ENCODE peak calls at places on chromosomes 1 and 21, in nine cellular contexts. One of them, this sample, is unnamed.

GRCh38 chr21:33383056-33383888 is 19.9 kb upstream of the IFNGR2 start:
- DNase-seq in posterior cingulate gyrus: no peak
- DNase-seq in ACHN: peak; percentile 72
- DNase-seq in AG10803: peak; percentile 66
- DNase-seq in adipocyte: peak; percentile 73
- DNase-seq in KG1: peak; percentile 57
- DNase-seq in hypothalamus: no peak
- DNase-seq in activated effector memory CD4-positive, alpha-beta T cell treated with anti-CD3 and anti-CD28 coated beads, Interleukin-2, amount 50 U/mL, for 16 hours: peak; percentile 91
- DNase-seq in colonic mucosa: peak; percentile 64
- DNase-seq in this sample: no peak

GRCh38 chr1:7300893-7301292 is 470.2 kb upstream of the VAMP3 start:
- DNase-seq in posterior cingulate gyrus: no peak
- DNase-seq in AG10803: peak; percentile 82
- DNase-seq in adipocyte: peak; percentile 78
- DNase-seq in KG1: no peak
- DNase-seq in colonic mucosa: peak; percentile 26
- DNase-seq in activated effector memory CD4-positive, alpha-beta T cell treated with anti-CD3 and anti-CD28 coated beads, Interleukin-2, amount 50 U/mL, for 16 hours: no peak
- DNase-seq in ACHN: peak; percentile 18
- DNase-seq in hypothalamus: no peak
- DNase-seq in this sample: no peak

GRCh38 chr1:10280442-10281350 is 70.3 kb downstream of the KIF1B start:
- DNase-seq in KG1: no peak
- DNase-seq in adipocyte: peak; percentile 47
- DNase-seq in posterior cingulate gyrus: no peak
- DNase-seq in AG10803: peak; percentile 62
- DNase-seq in activated effector memory CD4-positive, alpha-beta T cell treated with anti-CD3 and anti-CD28 coated beads, Interleukin-2, amount 50 U/mL, for 16 hours: no peak
- DNase-seq in hypothalamus: no peak
- DNase-seq in ACHN: no peak
- DNase-seq in colonic mucosa: no peak
- DNase-seq in this sample: no peak

GRCh38 chr1:9073148-9073547 is 3.7 kb upstream of the SLC2A5 start:
- DNase-seq in ACHN: no peak
- DNase-seq in hypothalamus: no peak
- DNase-seq in adipocyte: no peak
- DNase-seq in AG10803: no peak
- DNase-seq in colonic mucosa: no peak
- DNase-seq in posterior cingulate gyrus: no peak
- DNase-seq in KG1: no peak
- DNase-seq in activated effector memory CD4-positive, alpha-beta T cell treated with anti-CD3 and anti-CD28 coated beads, Interleukin-2, amount 50 U/mL, for 16 hours: no peak
- DNase-seq in this sample: no peak

GRCh38 chr1:26839779-26840178 is 13.3 kb downstream of the ZDHHC18 start:
- DNase-seq in KG1: no peak
- DNase-seq in colonic mucosa: no peak
- DNase-seq in ACHN: no peak
- DNase-seq in activated effector memory CD4-positive, alpha-beta T cell treated with anti-CD3 and anti-CD28 coated beads, Interleukin-2, amount 50 U/mL, for 16 hours: no peak
- DNase-seq in AG10803: no peak
- DNase-seq in hypothalamus: no peak
- DNase-seq in adipocyte: no peak
- DNase-seq in posterior cingulate gyrus: no peak
- DNase-seq in this sample: no peak

GRCh38 chr1:162248854-162249535 is 127.7 kb downstream of the SPATA46 start:
- DNase-seq in posterior cingulate gyrus: no peak
- DNase-seq in hypothalamus: no peak
- DNase-seq in adipocyte: no peak
- DNase-seq in ACHN: no peak
- DNase-seq in activated effector memory CD4-positive, alpha-beta T cell treated with anti-CD3 and anti-CD28 coated beads, Interleukin-2, amount 50 U/mL, for 16 hours: no peak
- DNase-seq in AG10803: no peak
- DNase-seq in colonic mucosa: no peak
- DNase-seq in KG1: no peak
- DNase-seq in this sample: no peak

GRCh38 chr1:46497665-46498064 is 8.0 kb downstream of the DMBX1 start:
- DNase-seq in hypothalamus: no peak
- DNase-seq in KG1: no peak
- DNase-seq in activated effector memory CD4-positive, alpha-beta T cell treated with anti-CD3 and anti-CD28 coated beads, Interleukin-2, amount 50 U/mL, for 16 hours: no peak
- DNase-seq in ACHN: no peak
- DNase-seq in posterior cingulate gyrus: no peak
- DNase-seq in AG10803: no peak
- DNase-seq in colonic mucosa: no peak
- DNase-seq in adipocyte: no peak
- DNase-seq in this sample: no peak

GRCh38 chr1:51189421-51190073 is 46.5 kb upstream of the RNF11 start:
- DNase-seq in adipocyte: peak; percentile 89
- DNase-seq in activated effector memory CD4-positive, alpha-beta T cell treated with anti-CD3 and anti-CD28 coated beads, Interleukin-2, amount 50 U/mL, for 16 hours: peak; percentile 64
- DNase-seq in AG10803: peak; percentile 84
- DNase-seq in hypothalamus: no peak
- DNase-seq in colonic mucosa: peak; percentile 34
- DNase-seq in ACHN: peak; percentile 70
- DNase-seq in posterior cingulate gyrus: no peak
- DNase-seq in KG1: peak; percentile 31
- DNase-seq in this sample: peak; percentile 47

GRCh38 chr1:37130221-37130948 is 96.1 kb upstream of the GRIK3 start:
- DNase-seq in activated effector memory CD4-positive, alpha-beta T cell treated with anti-CD3 and anti-CD28 coated beads, Interleukin-2, amount 50 U/mL, for 16 hours: no peak
- DNase-seq in KG1: no peak
- DNase-seq in AG10803: no peak
- DNase-seq in adipocyte: no peak
- DNase-seq in colonic mucosa: no peak
- DNase-seq in hypothalamus: no peak
- DNase-seq in ACHN: no peak
- DNase-seq in posterior cingulate gyrus: no peak
- DNase-seq in this sample: no peak

GRCh38 chr1:38577385-38577784 is 282.2 kb downstream of the RRAGC start:
- DNase-seq in KG1: no peak
- DNase-seq in adipocyte: no peak
- DNase-seq in AG10803: no peak
- DNase-seq in activated effector memory CD4-positive, alpha-beta T cell treated with anti-CD3 and anti-CD28 coated beads, Interleukin-2, amount 50 U/mL, for 16 hours: no peak
- DNase-seq in hypothalamus: no peak
- DNase-seq in posterior cingulate gyrus: no peak
- DNase-seq in ACHN: no peak
- DNase-seq in colonic mucosa: no peak
- DNase-seq in this sample: no peak

This sample was measured in nephron progenitor cell.